ENCODE peak calls at places on chromosomes 13 and 19, in six cellular contexts. J, K, A, Y, X and S are unnamed samples.

GRCh38 chr19:38699027-38699346 is 45.3 kb downstream of the CAPN12 start:
- DNase-seq in K (no peak), Y (no peak), X (peak), A (no peak), J (no peak), S (no peak)

GRCh38 chr19:19381007-19381926 is 24.2 kb upstream of the GATAD2A start:
- DNase-seq in A (no peak), J (no peak), X (no peak), Y (no peak), K (no peak), S (no peak)

GRCh38 chr13:109884462-109884861 is 98.1 kb upstream of the IRS2 start:
- DNase-seq in J (no peak), A (no peak), X (no peak), Y (no peak), K (no peak), S (no peak)

GRCh38 chr19:32287811-32288227 is 57.6 kb upstream of the ZNF507 start:
- DNase-seq in K (peak), J (peak), X (peak), Y (peak), A (peak), S (peak)

GRCh38 chr19:58406818-58407657 is 1.4 kb upstream of the ZNF584 start:
- DNase-seq in Y (no peak), K (no peak), A (no peak), J (no peak), X (no peak), S (no peak)

GRCh38 chr13:51734786-51735185 is 69.2 kb downstream of the DHRS12 start:
- DNase-seq in X (no peak), K (no peak), Y (peak), J (no peak), A (no peak), S (no peak)

GRCh38 chr13:40677064-40677463 is 10.6 kb upstream of the FOXO1 start:
- DNase-seq in Y (no peak), J (no peak), K (no peak), A (no peak), X (no peak), S (no peak)

GRCh38 chr19:35318679-35319448 is 10.1 kb upstream of the CD22 start:
- DNase-seq in Y (peak), X (peak), A (peak), K (peak), J (peak), S (peak)

GRCh38 chr13:31413531-31413930 is 213.8 kb downstream of the B3GLCT start:
- DNase-seq in X (no peak), Y (no peak), A (no peak), J (no peak), K (no peak), S (no peak)

DNA sequence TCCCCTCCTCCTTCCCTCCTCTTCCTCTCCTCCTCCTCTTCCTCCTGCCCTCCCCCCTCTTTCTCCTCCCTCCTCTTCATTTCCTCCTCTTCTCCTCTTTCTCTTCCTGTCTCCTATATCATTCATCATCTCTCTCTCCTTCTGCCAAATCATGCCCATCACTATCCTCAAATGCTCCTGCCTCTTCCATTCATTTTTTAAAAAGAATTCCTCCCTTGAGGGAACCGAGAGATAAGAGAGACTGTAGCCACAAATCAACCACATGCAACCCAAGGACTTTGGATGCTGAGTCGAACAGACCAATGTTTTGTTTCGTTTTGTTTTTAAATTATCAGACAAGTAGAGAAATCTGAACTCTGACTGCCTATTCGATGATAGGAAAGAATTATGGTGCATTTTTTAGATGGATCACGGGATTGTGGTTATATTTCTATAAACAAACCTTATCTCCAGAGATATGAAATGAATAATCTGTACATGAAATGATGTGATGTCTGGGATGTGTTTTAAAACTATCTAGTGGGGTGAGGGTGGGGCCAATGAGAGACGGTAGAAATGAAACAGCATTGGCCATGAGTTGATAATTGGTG is 9.5 kb upstream of the ZNF541 start:
- DNase-seq in A (no peak), K (no peak), X (no peak), J (no peak), Y (peak), S (no peak)
- H3K4me3 ChIP-seq in A (peak), K (no peak), X (no peak), J (no peak), Y (peak), S (no peak)

DNA sequence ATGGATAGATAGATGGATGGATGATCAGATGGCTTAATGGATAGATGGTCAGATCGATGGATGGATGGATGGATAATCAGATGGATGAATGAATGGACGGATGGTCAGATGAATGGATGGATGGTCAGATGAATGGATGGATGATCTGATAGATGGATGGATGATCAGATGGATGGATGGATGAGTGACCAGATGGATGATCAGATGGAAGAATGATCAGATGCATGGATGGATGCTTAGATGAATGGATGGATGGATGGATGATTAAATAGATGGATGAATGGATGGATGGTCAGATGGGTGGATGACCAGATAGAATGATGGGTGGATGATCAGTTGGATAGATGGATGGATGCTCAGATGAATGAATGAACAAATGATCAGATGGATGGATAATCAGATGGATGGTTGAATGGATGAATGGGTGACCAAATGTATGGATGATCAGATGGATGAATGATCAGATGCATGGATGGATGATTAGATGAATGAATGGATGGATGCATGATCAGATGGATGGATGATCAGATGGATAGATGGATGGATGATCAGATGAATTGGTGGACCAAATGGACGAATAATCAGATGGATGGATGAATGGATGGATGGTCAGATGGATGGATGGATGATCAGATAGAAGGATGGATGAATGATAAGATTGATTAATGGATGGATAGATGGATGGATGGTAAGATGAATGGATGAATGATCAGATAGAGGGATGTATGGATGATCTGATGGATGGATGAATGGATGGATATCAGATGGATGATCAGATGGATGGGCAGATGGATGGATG is 205.1 kb downstream of the TEX29 start:
- DNase-seq in X (no peak), Y (no peak), K (no peak), J (no peak), A (no peak), S (no peak)
- H3K4me3 ChIP-seq in X (no peak), Y (no peak), K (no peak), J (no peak), A (no peak), S (no peak)

GRCh38 chr13:27448308-27448707 is 2.1 kb downstream of the MTIF3 start:
- DNase-seq in X (no peak), Y (no peak), J (no peak), K (no peak), A (no peak), S (no peak)
- H3K4me3 ChIP-seq in X (no peak), Y (no peak), J (peak), K (no peak), A (no peak), S (no peak)

DNA sequence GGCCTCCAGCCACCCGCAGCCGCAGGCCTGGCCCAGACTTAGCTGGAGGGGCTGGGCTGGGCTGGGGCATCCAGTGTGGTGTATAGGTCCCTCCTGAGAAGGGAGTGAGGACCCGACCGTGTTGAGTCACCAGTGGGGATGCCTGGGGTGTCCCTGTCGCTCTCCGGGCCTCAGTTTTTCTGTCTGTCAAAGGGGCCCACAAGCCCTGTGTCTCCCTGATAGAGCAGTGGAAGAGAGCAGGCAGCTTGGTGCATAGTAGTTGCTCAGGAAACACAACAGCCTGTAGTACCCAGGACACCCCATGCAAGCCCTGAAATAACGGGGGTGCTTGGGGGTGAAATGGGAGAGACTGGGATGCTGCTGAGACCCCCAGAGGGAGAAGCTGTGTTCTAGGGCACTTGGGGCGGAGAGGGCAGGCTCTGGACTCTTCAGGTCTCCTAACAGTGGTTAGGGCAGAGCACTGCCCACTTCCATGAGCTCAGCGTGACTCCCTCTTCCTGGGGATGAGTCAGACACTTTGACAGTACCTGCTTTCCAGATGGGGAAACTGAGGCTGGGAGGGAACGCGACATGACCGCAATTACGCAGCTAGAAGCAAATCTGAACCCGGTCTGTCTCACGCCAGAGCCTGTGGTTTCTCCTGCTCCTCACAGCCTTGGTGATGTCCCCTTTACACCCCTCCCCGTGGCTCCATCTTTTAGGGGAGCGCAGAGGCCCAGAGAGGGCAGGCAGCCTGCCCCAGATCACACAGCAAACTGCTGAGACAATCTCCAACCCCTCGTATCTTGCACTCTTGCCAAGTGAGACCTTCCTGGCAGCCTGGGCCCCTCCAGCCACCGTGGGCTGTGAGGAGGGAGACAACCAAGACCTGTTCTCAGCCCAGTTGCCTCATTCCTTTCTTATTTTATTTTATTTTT is 692 bp downstream of the SULT2B1 start:
- DNase-seq in J (no peak), X (no peak), Y (no peak), A (no peak), K (no peak), S (no peak)
- H3K4me3 ChIP-seq in J (no peak), X (peak), Y (no peak), A (no peak), K (no peak), S (no peak)

GRCh38 chr19:1153891-1154730 is 20.0 kb downstream of the SBNO2 start:
- DNase-seq in K (no peak), X (no peak), A (no peak), Y (no peak), J (no peak), S (no peak)
- H3K4me3 ChIP-seq in K (peak), X (peak), A (peak), Y (no peak), J (peak), S (no peak)